ENCODE peak calls at places on chromosomes 2 and 18, in ten cellular contexts. L is heart right ventricle, G is lower lobe of right lung, I is AG04450, K is left lung, Z is MM.1S, J is A549, P is suprapubic skin, R is right lobe of liver, T is upper lobe of right lung. U is an unnamed sample.

GRCh38 chr2:238456966-238457926 is 30.5 kb downstream of the ASB1 start:
- DNase-seq in J (no peak), P (no peak), L (no peak), G (no peak), I (no peak), T (no peak), Z (no peak), R (no peak), K (no peak), U (no peak)

GRCh38 chr2:160109939-160110673 is 47.7 kb upstream of the PLA2R1 start:
- DNase-seq in K (peak; percentile 61), R (peak; percentile 41), I (peak; percentile 57), L (peak; percentile 39), P (no peak), G (no peak), T (no peak), J (peak; percentile 81), Z (peak; percentile 75), U (no peak)

GRCh38 chr2:58336416-58336815 is 95.3 kb upstream of the FANCL start:
- DNase-seq in T (no peak), I (no peak), Z (no peak), R (no peak), P (no peak), K (no peak), J (no peak), L (no peak), G (no peak), U (no peak)

GRCh38 chr2:215055891-215056290 is 82.5 kb downstream of the ABCA12 start:
- DNase-seq in Z (no peak), I (no peak), R (no peak), L (no peak), J (no peak), T (no peak), K (no peak), G (no peak), P (no peak), U (no peak)

GRCh38 chr18:8480506-8481328 is 128.5 kb upstream of the RAB12 start:
- DNase-seq in K (no peak), L (no peak), T (no peak), Z (peak; percentile 7), G (no peak), P (no peak), J (peak; percentile 72), R (no peak), I (peak; percentile 34), U (no peak)

GRCh38 chr2:181813963-181814565 is 77.5 kb upstream of the ITPRID2 start:
- DNase-seq in K (no peak), G (no peak), T (no peak), R (no peak), I (peak; percentile 56), P (no peak), L (no peak), Z (no peak), J (peak; percentile 44), U (no peak)

GRCh38 chr18:26656944-26657536 is 108.7 kb upstream of the KCTD1 start:
- DNase-seq in J (peak; percentile 48), P (peak; percentile 85), Z (peak; percentile 60), I (peak; percentile 3), K (peak; percentile 95), R (peak; percentile 86), G (peak; percentile 86), T (peak; percentile 92), L (peak; percentile 86), U (no peak)

GRCh38 chr2:68253211-68254068 is 1.1 kb upstream of the PPP3R1 start:
- DNase-seq in I (no peak), R (no peak), K (no peak), J (peak; percentile 51), L (no peak), P (no peak), T (no peak), Z (peak; percentile 20), G (no peak), U (no peak)

GRCh38 chr18:44130365-44130942 is 550.2 kb upstream of the SETBP1 start:
- DNase-seq in I (no peak), Z (peak; percentile 39), P (no peak), L (no peak), R (no peak), J (peak; percentile 14), G (no peak), K (no peak), T (no peak), U (no peak)

GRCh38 chr2:70993689-70993986 is 1.0 kb downstream of the TEX261 start:
- DNase-seq in L (no peak), J (no peak), Z (no peak), I (no peak), R (no peak), G (no peak), T (no peak), K (no peak), P (no peak), U (no peak)

GRCh38 chr2:360124-360523 is 72.2 kb upstream of the ALKAL2 start:
- DNase-seq in I (no peak), K (no peak), L (no peak), T (no peak), R (no peak), G (no peak), Z (no peak), P (no peak), J (no peak), U (no peak)

GRCh38 chr2:127044977-127045654 is 61.8 kb downstream of the BIN1 start:
- DNase-seq in K (no peak), T (no peak), L (no peak), J (no peak), P (peak; percentile 75), G (no peak), R (no peak), I (no peak), Z (no peak), U (no peak)

GRCh38 chr2:98476192-98476868 is 31.7 kb downstream of the INPP4A start:
- DNase-seq in J (no peak), K (no peak), R (no peak), T (no peak), L (no peak), P (no peak), Z (no peak), G (no peak), I (no peak), U (peak; percentile 16)

GRCh38 chr2:135030826-135031225 is 16.4 kb downstream of the MAP3K19 start:
- DNase-seq in Z (peak; percentile 18), R (no peak), G (no peak), L (no peak), K (no peak), T (no peak), I (no peak), P (no peak), J (peak; percentile 21), U (no peak)

GRCh38 chr18:56563568-56563967 is 74.8 kb downstream of the TXNL1 start:
- DNase-seq in R (no peak), Z (no peak), T (no peak), K (peak; percentile 43), J (peak; percentile 2), G (no peak), P (no peak), L (no peak), I (no peak), U (no peak)

GRCh38 chr2:135557533-135557932 is 26.2 kb downstream of the R3HDM1 start:
- DNase-seq in P (no peak), I (no peak), T (no peak), K (no peak), G (no peak), R (no peak), J (no peak), L (no peak), Z (no peak), U (no peak)

GRCh38 chr2:234249006-234249405 is 198.5 kb downstream of the SPP2 start:
- DNase-seq in T (no peak), Z (no peak), J (peak; percentile 34), L (no peak), I (no peak), P (no peak), R (no peak), K (no peak), G (no peak), U (no peak)

GRCh38 chr2:3256655-3257054 is 121.0 kb downstream of the EIPR1 start:
- DNase-seq in Z (no peak), G (no peak), L (no peak), T (no peak), K (no peak), I (no peak), R (no peak), P (no peak), J (no peak), U (no peak)
- H3K27ac ChIP-seq in Z (no peak overlapping the region), G (no peak overlapping the region), L (no peak overlapping the region), T (no peak overlapping the region), K (no peak overlapping the region), I (no peak overlapping the region), R (no peak overlapping the region), P (no peak overlapping the region), J (no peak overlapping the region), U (no peak overlapping the region)

GRCh38 chr2:216319771-216320170 is 52.5 kb downstream of the MARCHF4 start:
- DNase-seq in P (no peak), Z (no peak), L (no peak), K (no peak), T (no peak), G (no peak), J (peak; percentile 19), I (no peak), R (no peak), U (no peak)

GRCh38 chr2:216317831-216318230 is 54.5 kb downstream of the MARCHF4 start:
- DNase-seq in I (no peak), K (no peak), T (no peak), Z (no peak), J (no peak), L (no peak), G (no peak), P (no peak), R (no peak), U (no peak)

GRCh38 chr2:216316743-216317142 is 55.5 kb downstream of the MARCHF4 start:
- DNase-seq in R (no peak), K (no peak), J (peak; percentile 83), G (no peak), T (no peak), L (no peak), P (no peak), Z (no peak), I (no peak), U (no peak)

GRCh38 chr2:216320852-216321251 is 51.4 kb downstream of the MARCHF4 start:
- DNase-seq in I (no peak), G (no peak), J (no peak), P (no peak), Z (no peak), K (no peak), L (no peak), R (no peak), T (no peak), U (no peak)

GRCh38 chr2:216318470-216318869 is 53.8 kb downstream of the MARCHF4 start:
- DNase-seq in R (no peak), L (no peak), G (no peak), T (no peak), J (no peak), Z (no peak), I (no peak), P (no peak), K (no peak), U (no peak)
- H3K27ac ChIP-seq in R (no peak overlapping the region), L (no peak overlapping the region), G (no peak overlapping the region), T (no peak overlapping the region), J (peak overlapping the region; percentile 87), Z (no peak overlapping the region), I (no peak overlapping the region), P (no peak overlapping the region), K (no peak overlapping the region), U (no peak overlapping the region)

GRCh38 chr2:144521702-144522101 is 1.8 kb upstream of the ZEB2 start:
- DNase-seq in J (no peak), I (no peak), G (no peak), R (no peak), Z (no peak), P (no peak), K (no peak), T (no peak), L (no peak), U (no peak)
- H3K27ac ChIP-seq in J (no peak overlapping the region), I (no peak overlapping the region), G (peak overlapping the region; percentile 89), R (peak overlapping the region; percentile 79), Z (no peak overlapping the region), P (peak overlapping the region; percentile 98), K (peak overlapping the region; percentile 89), T (peak overlapping the region; percentile 89), L (peak overlapping the region; percentile 97), U (no peak overlapping the region)

GRCh38 chr2:26757873-26758789 is 6.0 kb upstream of the SLC35F6 start:
- DNase-seq in R (no peak), L (no peak), J (peak; percentile 98), G (no peak), I (peak; percentile 98), K (no peak), P (no peak), Z (no peak), T (no peak), U (peak; percentile 92)
- H3K27ac ChIP-seq in R (peak overlapping the region; percentile 59), L (peak overlapping the region; percentile 34), J (peak overlapping the region; percentile 97), G (peak overlapping the region; percentile 56), I (peak overlapping the region; percentile 100), K (peak overlapping the region; percentile 79), P (peak overlapping the region; percentile 52), Z (no peak overlapping the region), T (no peak overlapping the region), U (peak overlapping the region; percentile 100)

U was measured in epithelial cell of prostate.